ENCODE peak calls at places on chromosomes 2 and 18, in four cellular contexts. E is upper lobe of left lung, R is stomach, H is choroid plexus epithelial cell. C is an unnamed sample.

GRCh38 chr2:203586696-203587095 is 51.6 kb upstream of the RAPH1 start:
- DNase-seq in R (no peak), H (peak; percentile 38), E (no peak), C (no peak)

GRCh38 chr2:43228782-43229659 is 2.6 kb upstream of the ZFP36L2 start:
- DNase-seq in E (no peak), H (peak; percentile 30), R (no peak), C (no peak)

GRCh38 chr2:26477911-26478253 is at the start of gene OTOF:
- DNase-seq in R (no peak), E (no peak), H (peak; percentile 52), C (no peak)

GRCh38 chr2:235723811-235724465 is 230.1 kb downstream of the AGAP1 start:
- DNase-seq in E (no peak), H (no peak), R (no peak), C (no peak)

GRCh38 chr2:70532244-70532935 is 21.2 kb downstream of the TGFA start:
- DNase-seq in H (no peak), R (no peak), E (no peak), C (no peak)

GRCh38 chr2:236642584-236643291 is 73.1 kb downstream of the ACKR3 start:
- DNase-seq in R (peak; percentile 47), H (peak; percentile 98), E (peak; percentile 68), C (no peak)

GRCh38 chr2:233085839-233086150 is 25.7 kb downstream of the INPP5D start:
- DNase-seq in R (no peak), E (no peak), H (no peak), C (no peak)

GRCh38 chr2:24515335-24515734 is 24.3 kb downstream of the NCOA1 start:
- DNase-seq in E (no peak), R (no peak), H (no peak), C (no peak)

GRCh38 chr2:46339200-46339599 is 42.0 kb downstream of the EPAS1 start:
- DNase-seq in E (no peak), R (no peak), H (no peak), C (no peak)

GRCh38 chr2:109703076-109703475 is 88.9 kb downstream of the SOWAHC start:
- DNase-seq in H (peak; percentile 69), E (no peak), R (no peak), C (no peak)

GRCh38 chr2:163717993-163718680 is 17.7 kb downstream of the FIGN start:
- DNase-seq in H (no peak), R (no peak), E (no peak), C (no peak)

GRCh38 chr2:241660593-241661213 is 23.2 kb downstream of the ATG4B start:
- DNase-seq in E (no peak), H (no peak), R (no peak), C (no peak)

GRCh38 chr2:162092656-162093556 is 18.9 kb upstream of the DPP4 start:
- DNase-seq in R (no peak), H (peak; percentile 96), E (peak; percentile 41), C (no peak)

GRCh38 chr2:3316456-3317276 is 61.0 kb downstream of the EIPR1 start:
- DNase-seq in H (peak; percentile 11), R (no peak), E (no peak), C (no peak)

GRCh38 chr2:239736358-239737143 is 288.6 kb downstream of the NDUFA10 start:
- DNase-seq in R (no peak), E (no peak), H (no peak), C (no peak)

GRCh38 chr2:241888641-241889040 is 19.1 kb downstream of the RTP5 start:
- DNase-seq in E (no peak), R (no peak), H (no peak), C (no peak)

GRCh38 chr2:64457518-64457917 is 3.6 kb downstream of the LGALSL start:
- DNase-seq in H (no peak), E (no peak), R (no peak), C (no peak)

GRCh38 chr2:186422226-186422625 is 63.8 kb upstream of the ZC3H15 start:
- DNase-seq in R (no peak), E (no peak), H (peak; percentile 77), C (no peak)

GRCh38 chr2:14492920-14493503 is 139.5 kb upstream of the LRATD1 start:
- DNase-seq in E (no peak), H (peak; percentile 43), R (no peak), C (no peak)

GRCh38 chr2:167689444-167689843 is 558.0 kb downstream of the STK39 start:
- DNase-seq in E (no peak), H (no peak), R (no peak), C (no peak)
- TF ChIP-seq CTCF in E (no peak), H (peak; percentile 8), R (no peak), C (no peak)

DNA sequence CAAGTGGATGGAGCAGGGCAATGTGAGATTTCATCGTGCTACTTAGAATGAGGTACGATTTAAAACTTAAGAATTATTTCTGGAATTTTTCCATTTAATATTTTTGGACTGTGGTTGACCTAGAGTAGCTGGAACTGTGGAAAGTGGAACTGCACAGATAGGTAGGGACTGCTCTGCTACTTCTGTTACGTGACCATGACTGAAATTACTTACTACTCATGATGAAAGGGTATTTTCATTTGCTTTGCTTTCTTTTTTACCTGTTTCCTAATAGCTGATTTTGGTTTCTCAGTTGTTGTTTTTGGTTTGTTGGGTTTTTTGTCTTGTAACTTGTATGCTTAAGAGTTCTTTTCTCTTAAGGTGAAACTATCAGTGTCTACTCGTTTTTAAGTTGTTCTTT is 11.4 kb downstream of the UBE2E3 start:
- DNase-seq in H (no peak), E (no peak), R (no peak), C (no peak)
- TF ChIP-seq CTCF in H (no peak), E (no peak), R (no peak), C (no peak)

DNA sequence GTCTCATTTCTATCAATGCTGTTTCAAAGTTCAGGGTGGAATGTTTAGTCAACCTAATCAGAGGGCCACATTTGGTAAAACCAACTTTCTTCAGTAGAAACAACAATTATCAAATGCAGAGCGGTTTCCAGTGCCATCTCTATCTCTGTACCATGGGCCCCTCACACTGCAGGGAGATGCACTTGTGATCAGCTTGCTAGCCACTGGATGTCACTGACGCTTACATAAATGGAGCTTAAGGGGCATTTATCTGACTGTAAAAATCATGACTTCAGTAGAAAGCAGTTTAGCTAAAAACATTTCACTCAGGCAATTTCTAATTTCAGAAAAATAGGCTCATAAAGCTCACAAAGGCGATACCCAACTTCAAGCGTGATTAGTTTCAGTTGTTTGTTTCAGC is 678.0 kb downstream of the ZEB2 start:
- DNase-seq in R (no peak), E (no peak), H (peak; percentile 56), C (no peak)
- TF ChIP-seq CTCF in R (no peak), E (no peak), H (peak; percentile 51), C (no peak)

DNA sequence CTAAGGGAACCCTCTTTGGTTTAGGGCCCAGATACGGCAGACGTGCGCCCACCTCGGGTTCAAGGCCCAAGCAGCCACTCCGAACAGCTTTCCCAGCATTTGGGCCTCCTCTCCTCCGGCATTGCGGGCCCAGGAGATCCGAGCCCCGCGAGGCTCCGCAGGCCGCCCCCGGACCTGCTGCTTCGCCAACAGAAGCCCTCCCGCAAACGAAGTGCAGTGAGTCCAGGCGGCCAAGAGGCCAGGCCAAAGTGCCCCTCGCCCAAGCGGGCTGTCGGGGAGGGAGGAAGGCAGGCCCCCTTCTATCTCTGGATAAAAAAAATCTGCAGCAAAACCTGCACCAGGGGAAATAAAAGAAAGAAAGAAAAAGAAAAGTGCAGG is 6.0 kb downstream of the EN1 start:
- DNase-seq in H (no peak), R (no peak), E (no peak), C (no peak)
- TF ChIP-seq CTCF in H (no peak), R (no peak), E (no peak), C (no peak)

GRCh38 chr18:68840554-68841263 is 42.8 kb downstream of the CCDC102B start:
- DNase-seq in H (peak; percentile 95), R (no peak), E (peak; percentile 38), C (no peak)

GRCh38 chr18:68839701-68840100 is 41.8 kb downstream of the CCDC102B start:
- DNase-seq in R (no peak), H (no peak), E (no peak), C (no peak)

GRCh38 chr18:68841301-68841700 is 43.4 kb downstream of the CCDC102B start:
- DNase-seq in R (no peak), E (no peak), H (peak; percentile 47), C (no peak)

GRCh38 chr18:68847219-68847860 is 49.5 kb downstream of the CCDC102B start:
- DNase-seq in E (no peak), R (no peak), H (peak; percentile 71), C (no peak)

GRCh38 chr18:68843467-68844089 is 45.7 kb downstream of the CCDC102B start:
- DNase-seq in R (no peak), H (peak; percentile 25), E (no peak), C (no peak)
- TF ChIP-seq CTCF in R (no peak), H (peak; percentile 43), E (no peak), C (peak; percentile 24)

GRCh38 chr2:79580175-79580574 is 67.3 kb downstream of the CTNNA2 start:
- DNase-seq in E (peak; percentile 49), H (no peak), R (no peak), C (no peak)
- TF ChIP-seq CTCF in E (no peak), H (no peak), R (no peak), C (peak; percentile 26)

DNA sequence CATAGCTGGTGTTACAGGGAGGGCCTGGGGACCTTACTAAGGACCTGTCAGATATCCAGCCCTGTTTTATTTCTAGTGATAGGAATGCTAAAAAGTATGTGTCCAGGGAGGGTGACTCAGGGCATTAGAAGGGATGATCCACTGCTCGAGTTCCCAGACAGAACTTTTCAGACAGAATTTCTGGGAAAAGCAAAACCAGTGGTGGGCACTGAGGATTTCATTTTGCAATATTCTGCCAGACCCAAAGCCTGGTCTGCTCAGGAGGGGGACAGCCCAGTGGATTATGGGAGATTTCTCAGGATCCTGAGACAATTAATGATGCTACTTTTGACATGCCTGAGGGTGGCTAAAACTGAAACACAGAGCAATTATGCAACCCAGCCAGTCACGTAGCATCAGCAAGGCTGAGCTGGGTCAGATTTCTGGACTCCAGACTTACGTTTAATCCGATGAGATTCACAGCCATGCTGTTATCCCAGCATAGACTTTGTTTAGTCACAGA is 4.7 kb upstream of the KCNE4 start:
- DNase-seq in R (no peak), H (peak; percentile 80), E (no peak), C (no peak)
- TF ChIP-seq CTCF in R (no peak), H (no peak), E (no peak), C (no peak)

C was measured in progenitor cell of endocrine pancreas.